ENCODE peak calls at places on chromosomes 6 and 20, in ten cellular contexts. One of them, this sample, is unnamed.

GRCh38 chr6:80530096-80530495 is 423.6 kb downstream of the BCKDHB start:
- DNase-seq in colonic mucosa: no peak
- DNase-seq in central memory CD4-positive, alpha-beta T cell: no peak
- DNase-seq in nephron progenitor cell: no peak
- DNase-seq in A549: no peak
- DNase-seq in HFFc6: no peak
- DNase-seq in breast epithelium: no peak
- DNase-seq in mesothelial cell of epicardium: no peak
- DNase-seq in germinal center: no peak
- DNase-seq in CD8-positive, alpha-beta T cell: no peak
- DNase-seq in this sample: no peak

GRCh38 chr20:845967-846893 is 12.7 kb downstream of the FAM110A start:
- DNase-seq in colonic mucosa: no peak
- DNase-seq in central memory CD4-positive, alpha-beta T cell: no peak
- DNase-seq in nephron progenitor cell: no peak
- DNase-seq in A549: no peak
- DNase-seq in HFFc6: no peak
- DNase-seq in breast epithelium: no peak
- DNase-seq in mesothelial cell of epicardium: no peak
- DNase-seq in germinal center: peak
- DNase-seq in CD8-positive, alpha-beta T cell: peak
- DNase-seq in this sample: no peak

GRCh38 chr6:139334791-139335446 is 39.5 kb downstream of the CITED2 start:
- DNase-seq in colonic mucosa: no peak
- DNase-seq in central memory CD4-positive, alpha-beta T cell: no peak
- DNase-seq in nephron progenitor cell: no peak
- DNase-seq in A549: no peak
- DNase-seq in HFFc6: peak
- DNase-seq in breast epithelium: no peak
- DNase-seq in mesothelial cell of epicardium: no peak
- DNase-seq in germinal center: no peak
- DNase-seq in CD8-positive, alpha-beta T cell: no peak
- DNase-seq in this sample: no peak

GRCh38 chr20:50027611-50028105 is 44.9 kb downstream of the SNAI1 start:
- DNase-seq in colonic mucosa: peak
- DNase-seq in central memory CD4-positive, alpha-beta T cell: no peak
- DNase-seq in nephron progenitor cell: no peak
- DNase-seq in A549: peak
- DNase-seq in HFFc6: peak
- DNase-seq in breast epithelium: peak
- DNase-seq in mesothelial cell of epicardium: no peak
- DNase-seq in germinal center: no peak
- DNase-seq in CD8-positive, alpha-beta T cell: no peak
- DNase-seq in this sample: no peak

GRCh38 chr6:35722121-35722761 is 14.6 kb upstream of the ARMC12 start:
- DNase-seq in colonic mucosa: peak
- DNase-seq in central memory CD4-positive, alpha-beta T cell: no peak
- DNase-seq in nephron progenitor cell: no peak
- DNase-seq in A549: no peak
- DNase-seq in HFFc6: no peak
- DNase-seq in breast epithelium: no peak
- DNase-seq in mesothelial cell of epicardium: no peak
- DNase-seq in germinal center: no peak
- DNase-seq in CD8-positive, alpha-beta T cell: no peak
- DNase-seq in this sample: no peak

GRCh38 chr6:125258651-125259353 is 43.0 kb downstream of the HDDC2 start:
- DNase-seq in colonic mucosa: no peak
- DNase-seq in central memory CD4-positive, alpha-beta T cell: no peak
- DNase-seq in nephron progenitor cell: no peak
- DNase-seq in A549: no peak
- DNase-seq in HFFc6: no peak
- DNase-seq in breast epithelium: no peak
- DNase-seq in mesothelial cell of epicardium: no peak
- DNase-seq in germinal center: no peak
- DNase-seq in CD8-positive, alpha-beta T cell: no peak
- DNase-seq in this sample: no peak

GRCh38 chr6:162467679-162468078 is 259.9 kb downstream of the PRKN start:
- DNase-seq in colonic mucosa: no peak
- DNase-seq in central memory CD4-positive, alpha-beta T cell: no peak
- DNase-seq in nephron progenitor cell: no peak
- DNase-seq in A549: no peak
- DNase-seq in HFFc6: no peak
- DNase-seq in breast epithelium: no peak
- DNase-seq in mesothelial cell of epicardium: no peak
- DNase-seq in germinal center: no peak
- DNase-seq in CD8-positive, alpha-beta T cell: no peak
- DNase-seq in this sample: no peak

GRCh38 chr6:89750338-89750737 is 69.3 kb downstream of the MDN1 start:
- DNase-seq in colonic mucosa: no peak
- DNase-seq in central memory CD4-positive, alpha-beta T cell: no peak
- DNase-seq in nephron progenitor cell: no peak
- DNase-seq in A549: no peak
- DNase-seq in HFFc6: no peak
- DNase-seq in breast epithelium: no peak
- DNase-seq in mesothelial cell of epicardium: no peak
- DNase-seq in germinal center: no peak
- DNase-seq in CD8-positive, alpha-beta T cell: no peak
- DNase-seq in this sample: no peak

GRCh38 chr6:43825187-43826115 is 55.4 kb downstream of the VEGFA start:
- DNase-seq in colonic mucosa: no peak
- DNase-seq in central memory CD4-positive, alpha-beta T cell: no peak
- DNase-seq in nephron progenitor cell: no peak
- DNase-seq in A549: no peak
- DNase-seq in HFFc6: no peak
- DNase-seq in breast epithelium: no peak
- DNase-seq in mesothelial cell of epicardium: no peak
- DNase-seq in germinal center: no peak
- DNase-seq in CD8-positive, alpha-beta T cell: no peak
- DNase-seq in this sample: no peak

GRCh38 chr6:1667012-1667804 is 57.5 kb downstream of the FOXC1 start:
- DNase-seq in colonic mucosa: no peak
- DNase-seq in central memory CD4-positive, alpha-beta T cell: no peak
- DNase-seq in nephron progenitor cell: no peak
- DNase-seq in A549: no peak
- DNase-seq in HFFc6: peak
- DNase-seq in breast epithelium: no peak
- DNase-seq in mesothelial cell of epicardium: no peak
- DNase-seq in germinal center: no peak
- DNase-seq in CD8-positive, alpha-beta T cell: no peak
- DNase-seq in this sample: no peak

GRCh38 chr20:11849976-11850670 is 67.6 kb upstream of the BTBD3 start:
- DNase-seq in colonic mucosa: no peak
- DNase-seq in central memory CD4-positive, alpha-beta T cell: no peak
- DNase-seq in nephron progenitor cell: no peak
- DNase-seq in A549: no peak
- DNase-seq in HFFc6: peak
- DNase-seq in breast epithelium: peak
- DNase-seq in mesothelial cell of epicardium: no peak
- DNase-seq in germinal center: no peak
- DNase-seq in CD8-positive, alpha-beta T cell: no peak
- DNase-seq in this sample: no peak

GRCh38 chr6:119426619-119427018 is 77.1 kb upstream of the MAN1A1 start:
- DNase-seq in colonic mucosa: no peak
- DNase-seq in central memory CD4-positive, alpha-beta T cell: no peak
- DNase-seq in nephron progenitor cell: no peak
- DNase-seq in A549: no peak
- DNase-seq in HFFc6: no peak
- DNase-seq in breast epithelium: no peak
- DNase-seq in mesothelial cell of epicardium: no peak
- DNase-seq in germinal center: no peak
- DNase-seq in CD8-positive, alpha-beta T cell: no peak
- DNase-seq in this sample: no peak

GRCh38 chr6:35328108-35328723 is 14.1 kb upstream of the PPARD start:
- DNase-seq in colonic mucosa: no peak
- DNase-seq in central memory CD4-positive, alpha-beta T cell: no peak
- DNase-seq in nephron progenitor cell: no peak
- DNase-seq in A549: no peak
- DNase-seq in HFFc6: no peak
- DNase-seq in breast epithelium: no peak
- DNase-seq in mesothelial cell of epicardium: no peak
- DNase-seq in germinal center: peak
- DNase-seq in CD8-positive, alpha-beta T cell: no peak
- DNase-seq in this sample: no peak

GRCh38 chr6:167858086-167858591 is 31.4 kb downstream of the AFDN start:
- DNase-seq in colonic mucosa: no peak
- DNase-seq in central memory CD4-positive, alpha-beta T cell: no peak
- DNase-seq in nephron progenitor cell: no peak
- DNase-seq in A549: no peak
- DNase-seq in HFFc6: peak
- DNase-seq in breast epithelium: no peak
- DNase-seq in mesothelial cell of epicardium: no peak
- DNase-seq in germinal center: no peak
- DNase-seq in CD8-positive, alpha-beta T cell: no peak
- DNase-seq in this sample: no peak

GRCh38 chr6:148144917-148145521 is 197.6 kb upstream of the SASH1 start:
- DNase-seq in colonic mucosa: peak
- DNase-seq in central memory CD4-positive, alpha-beta T cell: peak
- DNase-seq in nephron progenitor cell: peak
- DNase-seq in A549: peak
- DNase-seq in HFFc6: peak
- DNase-seq in breast epithelium: peak
- DNase-seq in mesothelial cell of epicardium: peak
- DNase-seq in germinal center: peak
- DNase-seq in CD8-positive, alpha-beta T cell: peak
- DNase-seq in this sample: peak

GRCh38 chr6:149202967-149203366 is 114.5 kb upstream of the TAB2 start:
- DNase-seq in colonic mucosa: no peak
- DNase-seq in central memory CD4-positive, alpha-beta T cell: no peak
- DNase-seq in nephron progenitor cell: no peak
- DNase-seq in A549: no peak
- DNase-seq in HFFc6: no peak
- DNase-seq in breast epithelium: no peak
- DNase-seq in mesothelial cell of epicardium: no peak
- DNase-seq in germinal center: no peak
- DNase-seq in CD8-positive, alpha-beta T cell: no peak
- DNase-seq in this sample: no peak

GRCh38 chr20:52975024-52975732 is 3.0 kb downstream of the TSHZ2 start:
- DNase-seq in colonic mucosa: no peak
- DNase-seq in central memory CD4-positive, alpha-beta T cell: no peak
- DNase-seq in nephron progenitor cell: no peak
- DNase-seq in A549: no peak
- DNase-seq in HFFc6: no peak
- DNase-seq in breast epithelium: no peak
- DNase-seq in mesothelial cell of epicardium: no peak
- DNase-seq in germinal center: no peak
- DNase-seq in CD8-positive, alpha-beta T cell: no peak
- DNase-seq in this sample: no peak

GRCh38 chr6:31663087-31663960 is 1.5 kb downstream of the GPANK1 start:
- DNase-seq in colonic mucosa: no peak
- DNase-seq in central memory CD4-positive, alpha-beta T cell: no peak
- DNase-seq in nephron progenitor cell: no peak
- DNase-seq in A549: no peak
- DNase-seq in HFFc6: no peak
- DNase-seq in breast epithelium: no peak
- DNase-seq in mesothelial cell of epicardium: no peak
- DNase-seq in germinal center: no peak
- DNase-seq in CD8-positive, alpha-beta T cell: no peak
- DNase-seq in this sample: no peak

GRCh38 chr6:11393713-11394627 is 143.6 kb upstream of the TMEM170B start:
- DNase-seq in colonic mucosa: no peak
- DNase-seq in central memory CD4-positive, alpha-beta T cell: no peak
- DNase-seq in nephron progenitor cell: no peak
- DNase-seq in A549: no peak
- DNase-seq in HFFc6: peak
- DNase-seq in breast epithelium: peak
- DNase-seq in mesothelial cell of epicardium: no peak
- DNase-seq in germinal center: no peak
- DNase-seq in CD8-positive, alpha-beta T cell: no peak
- DNase-seq in this sample: no peak

GRCh38 chr6:134564705-134565104 is 246.8 kb upstream of the SGK1 start:
- DNase-seq in colonic mucosa: no peak
- DNase-seq in central memory CD4-positive, alpha-beta T cell: no peak
- DNase-seq in nephron progenitor cell: no peak
- DNase-seq in A549: no peak
- DNase-seq in HFFc6: no peak
- DNase-seq in breast epithelium: no peak
- DNase-seq in mesothelial cell of epicardium: no peak
- DNase-seq in germinal center: no peak
- DNase-seq in CD8-positive, alpha-beta T cell: no peak
- DNase-seq in this sample: no peak

GRCh38 chr6:137728386-137729349 is 138.4 kb upstream of the TNFAIP3 start:
- DNase-seq in colonic mucosa: no peak
- DNase-seq in central memory CD4-positive, alpha-beta T cell: no peak
- DNase-seq in nephron progenitor cell: no peak
- DNase-seq in A549: no peak
- DNase-seq in HFFc6: peak
- DNase-seq in breast epithelium: peak
- DNase-seq in mesothelial cell of epicardium: no peak
- DNase-seq in germinal center: no peak
- DNase-seq in CD8-positive, alpha-beta T cell: no peak
- DNase-seq in this sample: no peak

GRCh38 chr20:25352746-25353145 is 37.9 kb downstream of the ABHD12 start:
- DNase-seq in colonic mucosa: no peak
- DNase-seq in central memory CD4-positive, alpha-beta T cell: no peak
- DNase-seq in nephron progenitor cell: no peak
- DNase-seq in A549: no peak
- DNase-seq in HFFc6: no peak
- DNase-seq in breast epithelium: no peak
- DNase-seq in mesothelial cell of epicardium: no peak
- DNase-seq in germinal center: no peak
- DNase-seq in CD8-positive, alpha-beta T cell: no peak
- DNase-seq in this sample: no peak

GRCh38 chr20:58544301-58544700 is 29.1 kb upstream of the APCDD1L start:
- DNase-seq in colonic mucosa: no peak
- DNase-seq in central memory CD4-positive, alpha-beta T cell: no peak
- DNase-seq in nephron progenitor cell: no peak
- DNase-seq in A549: no peak
- DNase-seq in HFFc6: no peak
- DNase-seq in breast epithelium: no peak
- DNase-seq in mesothelial cell of epicardium: no peak
- DNase-seq in germinal center: no peak
- DNase-seq in CD8-positive, alpha-beta T cell: peak
- DNase-seq in this sample: no peak

GRCh38 chr6:106444777-106445507 is 84.4 kb downstream of the CRYBG1 start:
- DNase-seq in colonic mucosa: peak
- DNase-seq in central memory CD4-positive, alpha-beta T cell: peak
- DNase-seq in nephron progenitor cell: peak
- DNase-seq in A549: peak
- DNase-seq in HFFc6: peak
- DNase-seq in breast epithelium: no peak
- DNase-seq in mesothelial cell of epicardium: no peak
- DNase-seq in germinal center: peak
- DNase-seq in CD8-positive, alpha-beta T cell: no peak
- DNase-seq in this sample: peak

GRCh38 chr6:154602296-154602695 is 91.8 kb upstream of the CNKSR3 start:
- DNase-seq in colonic mucosa: no peak
- DNase-seq in central memory CD4-positive, alpha-beta T cell: no peak
- DNase-seq in nephron progenitor cell: no peak
- DNase-seq in A549: no peak
- DNase-seq in HFFc6: no peak
- DNase-seq in breast epithelium: no peak
- DNase-seq in mesothelial cell of epicardium: no peak
- DNase-seq in germinal center: no peak
- DNase-seq in CD8-positive, alpha-beta T cell: no peak
- DNase-seq in this sample: no peak

GRCh38 chr6:12138377-12138776 is 126.3 kb downstream of the HIVEP1 start:
- DNase-seq in colonic mucosa: no peak
- DNase-seq in central memory CD4-positive, alpha-beta T cell: peak
- DNase-seq in nephron progenitor cell: no peak
- DNase-seq in A549: no peak
- DNase-seq in HFFc6: no peak
- DNase-seq in breast epithelium: no peak
- DNase-seq in mesothelial cell of epicardium: no peak
- DNase-seq in germinal center: no peak
- DNase-seq in CD8-positive, alpha-beta T cell: peak
- DNase-seq in this sample: peak

GRCh38 chr20:47727909-47728361 is 57.3 kb downstream of the SULF2 start:
- DNase-seq in colonic mucosa: no peak
- DNase-seq in central memory CD4-positive, alpha-beta T cell: no peak
- DNase-seq in nephron progenitor cell: peak
- DNase-seq in A549: no peak
- DNase-seq in HFFc6: no peak
- DNase-seq in breast epithelium: no peak
- DNase-seq in mesothelial cell of epicardium: no peak
- DNase-seq in germinal center: no peak
- DNase-seq in CD8-positive, alpha-beta T cell: peak
- DNase-seq in this sample: no peak

GRCh38 chr20:31823360-31824124 is 4.4 kb downstream of the MYLK2 start:
- DNase-seq in colonic mucosa: no peak
- DNase-seq in central memory CD4-positive, alpha-beta T cell: no peak
- DNase-seq in nephron progenitor cell: no peak
- DNase-seq in A549: no peak
- DNase-seq in HFFc6: no peak
- DNase-seq in breast epithelium: no peak
- DNase-seq in mesothelial cell of epicardium: no peak
- DNase-seq in germinal center: no peak
- DNase-seq in CD8-positive, alpha-beta T cell: no peak
- DNase-seq in this sample: no peak

This sample was measured in Jurkat, Clone E6-1.